ENCODE peak calls at places on chromosomes 12 and 14, in eight cellular contexts. U, W, X, T, V, Z, G and E are unnamed samples.

GRCh38 chr14:90384543-90384911 is 12.3 kb upstream of the CALM1 start:
- DNase-seq in U (no peak), W (peak), X (no peak), T (no peak), V (no peak), Z (no peak), G (no peak), E (no peak)

GRCh38 chr12:57579677-57580465 is 11.1 kb upstream of the PIP4K2C start:
- DNase-seq in U (no peak), W (no peak), X (no peak), T (no peak), V (no peak), Z (no peak), G (no peak), E (no peak)

GRCh38 chr14:35341454-35342159 is 49.4 kb downstream of the PSMA6 start:
- DNase-seq in U (peak), W (peak), X (peak), T (peak), V (peak), Z (peak), G (peak), E (peak)

GRCh38 chr12:52278530-52278929 is 4.1 kb downstream of the KRT86 start:
- DNase-seq in U (no peak), W (no peak), X (no peak), T (no peak), V (no peak), Z (no peak), G (no peak), E (no peak)

GRCh38 chr12:13273097-13273496 is 76.6 kb downstream of the EMP1 start:
- DNase-seq in U (no peak), W (no peak), X (no peak), T (no peak), V (peak), Z (no peak), G (no peak), E (no peak)

GRCh38 chr14:92880351-92880750 is 42.6 kb upstream of the CHGA start:
- DNase-seq in U (no peak), W (no peak), X (no peak), T (no peak), V (no peak), Z (no peak), G (no peak), E (no peak)

GRCh38 chr12:32455607-32456063 is 56.3 kb downstream of the FGD4 start:
- DNase-seq in U (no peak), W (peak), X (peak), T (peak), V (no peak), Z (peak), G (peak), E (peak)

GRCh38 chr14:79418649-79419415 is 792.5 kb downstream of the DIO2 start:
- DNase-seq in U (no peak), W (no peak), X (no peak), T (no peak), V (no peak), Z (no peak), G (no peak), E (no peak)

GRCh38 chr12:24008166-24008565 is 58.7 kb upstream of the SOX5 start:
- DNase-seq in U (no peak), W (no peak), X (no peak), T (no peak), V (no peak), Z (no peak), G (no peak), E (no peak)

GRCh38 chr12:63857771-63858670 is 13.5 kb downstream of the SRGAP1 start:
- DNase-seq in U (no peak), W (peak), X (no peak), T (peak), V (no peak), Z (no peak), G (no peak), E (peak)

GRCh38 chr12:87848248-87848868 is 180.8 kb downstream of the C12orf50 start:
- DNase-seq in U (peak), W (peak), X (peak), T (peak), V (peak), Z (peak), G (peak), E (peak)

GRCh38 chr12:120364487-120364886 is 4.5 kb downstream of the MSI1 start:
- DNase-seq in U (no peak), W (no peak), X (no peak), T (no peak), V (no peak), Z (no peak), G (no peak), E (no peak)

GRCh38 chr14:25116607-25117006 is 66.7 kb upstream of the STXBP6 start:
- DNase-seq in U (no peak), W (peak), X (no peak), T (no peak), V (no peak), Z (no peak), G (no peak), E (no peak)

GRCh38 chr12:31002999-31003398 is 70.7 kb upstream of the DDX11 start:
- DNase-seq in U (peak), W (peak), X (no peak), T (no peak), V (peak), Z (no peak), G (peak), E (peak)

GRCh38 chr12:43882578-43883178 is 46.8 kb downstream of the TMEM117 start:
- DNase-seq in U (peak), W (peak), X (no peak), T (peak), V (no peak), Z (peak), G (peak), E (peak)

GRCh38 chr12:138898-139534 is 72.4 kb downstream of the IQSEC3 start:
- DNase-seq in U (peak), W (peak), X (no peak), T (peak), V (peak), Z (peak), G (no peak), E (no peak)

GRCh38 chr12:94172973-94173372 is 24.6 kb downstream of the PLXNC1 start:
- DNase-seq in U (no peak), W (peak), X (no peak), T (peak), V (peak), Z (peak), G (no peak), E (no peak)